ENCODE peak calls at places on chromosomes 1 and 21, in seven cellular contexts. T is Kasumi-1, G is neural crest cell, M is AG10803, U is pons, V is amniotic stem cell, B is EL. O is an unnamed sample.

GRCh38 chr1:57637155-57637554 is 213.3 kb upstream of the DAB1 start:
- DNase-seq in T (no peak), G (no peak), M (peak; percentile 73), U (no peak), V (no peak), B (peak; percentile 17), O (no peak)

GRCh38 chr1:15584489-15585363 is at the start of gene AGMAT:
- DNase-seq in T (peak; percentile 67), G (peak; percentile 50), M (peak; percentile 17), U (no peak), V (no peak), B (peak; percentile 60), O (peak; percentile 26)

GRCh38 chr1:230807029-230807428 is 59.8 kb downstream of the CAPN9 start:
- DNase-seq in T (no peak), G (no peak), M (no peak), U (peak; percentile 99), V (no peak), B (no peak), O (no peak)

GRCh38 chr1:119859647-119860046 is 36.7 kb downstream of the ADAM30 start:
- DNase-seq in T (peak; percentile 73), G (no peak), M (peak; percentile 59), U (no peak), V (no peak), B (peak; percentile 74), O (no peak)

GRCh38 chr1:208127791-208128408 is 116.3 kb downstream of the PLXNA2 start:
- DNase-seq in T (no peak), G (no peak), M (no peak), U (no peak), V (no peak), B (no peak), O (no peak)

GRCh38 chr1:232635778-232636356 is 5.9 kb upstream of the SIPA1L2 start:
- DNase-seq in T (peak; percentile 77), G (no peak), M (peak; percentile 56), U (peak; percentile 72), V (peak; percentile 27), B (peak; percentile 50), O (peak; percentile 7)

GRCh38 chr1:42417191-42417590 is 36.6 kb downstream of the RIMKLA start:
- DNase-seq in T (no peak), G (no peak), M (no peak), U (no peak), V (no peak), B (no peak), O (no peak)

GRCh38 chr1:110672753-110673108 is 2.0 kb downstream of the KCNA3 start:
- DNase-seq in T (no peak), G (no peak), M (no peak), U (no peak), V (no peak), B (no peak), O (no peak)

GRCh38 chr1:96559707-96560588 is 161.6 kb upstream of the PTBP2 start:
- DNase-seq in T (peak; percentile 20), G (no peak), M (peak; percentile 98), U (no peak), V (peak; percentile 87), B (peak; percentile 96), O (no peak)

GRCh38 chr1:66431999-66432398 is 102.0 kb upstream of the SGIP1 start:
- DNase-seq in T (no peak), G (no peak), M (no peak), U (no peak), V (no peak), B (no peak), O (no peak)

GRCh38 chr1:86778510-86779218 is 74.3 kb downstream of the SH3GLB1 start:
- DNase-seq in T (no peak), G (no peak), M (no peak), U (no peak), V (no peak), B (peak; percentile 26), O (no peak)

GRCh38 chr1:245310605-245311531 is 156.1 kb downstream of the KIF26B start:
- DNase-seq in T (peak; percentile 96), G (peak; percentile 22), M (peak; percentile 68), U (peak; percentile 65), V (no peak), B (no peak), O (peak; percentile 94)

GRCh38 chr1:37037675-37038074 is 3.4 kb upstream of the GRIK3 start:
- DNase-seq in T (no peak), G (no peak), M (no peak), U (peak; percentile 62), V (no peak), B (no peak), O (no peak)

GRCh38 chr1:217078010-217078704 is 354.9 kb upstream of the ESRRG start:
- DNase-seq in T (no peak), G (no peak), M (no peak), U (peak; percentile 60), V (no peak), B (no peak), O (no peak)

GRCh38 chr1:40044065-40044575 is 3.6 kb downstream of the CAP1 start:
- DNase-seq in T (no peak), G (no peak), M (no peak), U (no peak), V (no peak), B (no peak), O (no peak)

GRCh38 chr1:94329986-94330385 is 88.2 kb upstream of the ABCD3 start:
- DNase-seq in T (peak; percentile 59), G (no peak), M (peak; percentile 61), U (no peak), V (no peak), B (peak; percentile 70), O (no peak)

GRCh38 chr1:5620997-5621396 is 371.2 kb downstream of the NPHP4 start:
- DNase-seq in T (no peak), G (peak; percentile 25), M (no peak), U (peak; percentile 17), V (no peak), B (no peak), O (no peak)

GRCh38 chr1:226092955-226093354 is 30.4 kb downstream of the H3-3A start:
- DNase-seq in T (no peak), G (no peak), M (peak; percentile 26), U (no peak), V (no peak), B (peak; percentile 32), O (no peak)

GRCh38 chr1:183180213-183180612 is 5.9 kb upstream of the LAMC2 start:
- DNase-seq in T (no peak), G (no peak), M (peak; percentile 96), U (peak; percentile 1), V (peak; percentile 48), B (peak; percentile 84), O (no peak)

GRCh38 chr1:43973981-43974442 is 748 bp upstream of the ATP6V0B start:
- DNase-seq in T (peak; percentile 65), G (no peak), M (peak; percentile 21), U (no peak), V (no peak), B (no peak), O (no peak)

GRCh38 chr1:231806623-231807470 is 180.3 kb downstream of the DISC1 start:
- DNase-seq in T (peak; percentile 78), G (peak; percentile 40), M (no peak), U (peak; percentile 85), V (no peak), B (peak; percentile 52), O (no peak)

GRCh38 chr1:219304227-219305226 is 130.8 kb downstream of the LYPLAL1 start:
- DNase-seq in T (no peak), G (no peak), M (peak; percentile 42), U (no peak), V (no peak), B (peak; percentile 94), O (no peak)

GRCh38 chr1:154812911-154813816 is 56.9 kb downstream of the KCNN3 start:
- DNase-seq in T (no peak), G (peak; percentile 15), M (no peak), U (no peak), V (no peak), B (peak; percentile 69), O (no peak)

GRCh38 chr1:19764848-19765247 is 34.9 kb downstream of the TMCO4 start:
- DNase-seq in T (no peak), G (no peak), M (no peak), U (no peak), V (no peak), B (no peak), O (no peak)

GRCh38 chr1:33170351-33171274 is 11.2 kb downstream of the TRIM62 start:
- DNase-seq in T (no peak), G (no peak), M (no peak), U (peak; percentile 85), V (no peak), B (peak; percentile 22), O (no peak)

GRCh38 chr1:223759273-223759672 is 46.9 kb downstream of the CAPN2 start:
- DNase-seq in T (no peak), G (no peak), M (no peak), U (no peak), V (no peak), B (no peak), O (no peak)

GRCh38 chr21:36591326-36591970 is 107.5 kb upstream of the SIM2 start:
- DNase-seq in T (no peak), G (no peak), M (no peak), U (no peak), V (no peak), B (no peak), O (no peak)

GRCh38 chr1:57591854-57592253 is 168.0 kb upstream of the DAB1 start:
- DNase-seq in T (no peak), G (no peak), M (no peak), U (no peak), V (no peak), B (no peak), O (no peak)

GRCh38 chr21:21096956-21097355 is 98.7 kb downstream of the NCAM2 start:
- DNase-seq in T (no peak), G (no peak), M (no peak), U (peak; percentile 93), V (no peak), B (no peak), O (no peak)

GRCh38 chr1:145714524-145715111 is 4.7 kb upstream of the CD160 start:
- DNase-seq in T (no peak), G (no peak), M (no peak), U (no peak), V (no peak), B (no peak), O (no peak)

O was measured in GF-D8.